ENCODE peak calls at places on chromosomes 5 and 9, in ten cellular contexts. One of them, this sample, is unnamed.

GRCh38 chr9:126861707-126862460 is 1.4 kb downstream of the ZBTB34 start:
- DNase-seq in activated CD8-positive, alpha-beta memory T cell treated with anti-CD3 and anti-CD28 coated beads for 24 hours: no peak
- DNase-seq in NCI-H460: no peak
- DNase-seq in dorsolateral prefrontal cortex: no peak
- DNase-seq in RWPE1: no peak
- DNase-seq in heart left ventricle: no peak
- DNase-seq in activated CD4-positive, alpha-beta T cell treated with anti-CD3 and anti-CD28 coated beads, Interleukin-2, amount 50 U/mL, for 24 hours: no peak
- DNase-seq in cardiac muscle cell: no peak
- DNase-seq in stromal cell of bone marrow: no peak
- DNase-seq in uterus: no peak
- DNase-seq in this sample: no peak

GRCh38 chr5:113510836-113511451 is 2.5 kb upstream of the YTHDC2 start:
- DNase-seq in activated CD8-positive, alpha-beta memory T cell treated with anti-CD3 and anti-CD28 coated beads for 24 hours: no peak
- DNase-seq in NCI-H460: peak
- DNase-seq in dorsolateral prefrontal cortex: no peak
- DNase-seq in RWPE1: peak
- DNase-seq in heart left ventricle: no peak
- DNase-seq in activated CD4-positive, alpha-beta T cell treated with anti-CD3 and anti-CD28 coated beads, Interleukin-2, amount 50 U/mL, for 24 hours: no peak
- DNase-seq in cardiac muscle cell: peak
- DNase-seq in stromal cell of bone marrow: no peak
- DNase-seq in uterus: no peak
- DNase-seq in this sample: no peak

GRCh38 chr5:74631088-74631960 is 9.2 kb downstream of the ENC1 start:
- DNase-seq in activated CD8-positive, alpha-beta memory T cell treated with anti-CD3 and anti-CD28 coated beads for 24 hours: no peak
- DNase-seq in NCI-H460: peak
- DNase-seq in dorsolateral prefrontal cortex: no peak
- DNase-seq in RWPE1: peak
- DNase-seq in heart left ventricle: no peak
- DNase-seq in activated CD4-positive, alpha-beta T cell treated with anti-CD3 and anti-CD28 coated beads, Interleukin-2, amount 50 U/mL, for 24 hours: no peak
- DNase-seq in cardiac muscle cell: peak
- DNase-seq in stromal cell of bone marrow: no peak
- DNase-seq in uterus: no peak
- DNase-seq in this sample: no peak

GRCh38 chr9:112764344-112764743 is 13.8 kb downstream of the SNX30 start:
- DNase-seq in activated CD8-positive, alpha-beta memory T cell treated with anti-CD3 and anti-CD28 coated beads for 24 hours: no peak
- DNase-seq in NCI-H460: no peak
- DNase-seq in dorsolateral prefrontal cortex: no peak
- DNase-seq in RWPE1: no peak
- DNase-seq in heart left ventricle: no peak
- DNase-seq in activated CD4-positive, alpha-beta T cell treated with anti-CD3 and anti-CD28 coated beads, Interleukin-2, amount 50 U/mL, for 24 hours: no peak
- DNase-seq in cardiac muscle cell: no peak
- DNase-seq in stromal cell of bone marrow: peak
- DNase-seq in uterus: no peak
- DNase-seq in this sample: no peak

GRCh38 chr5:125630260-125630659 is 792.9 kb upstream of the GRAMD2B start:
- DNase-seq in activated CD8-positive, alpha-beta memory T cell treated with anti-CD3 and anti-CD28 coated beads for 24 hours: no peak
- DNase-seq in NCI-H460: no peak
- DNase-seq in dorsolateral prefrontal cortex: no peak
- DNase-seq in RWPE1: no peak
- DNase-seq in heart left ventricle: no peak
- DNase-seq in activated CD4-positive, alpha-beta T cell treated with anti-CD3 and anti-CD28 coated beads, Interleukin-2, amount 50 U/mL, for 24 hours: no peak
- DNase-seq in cardiac muscle cell: no peak
- DNase-seq in stromal cell of bone marrow: no peak
- DNase-seq in uterus: no peak
- DNase-seq in this sample: no peak

GRCh38 chr9:133003671-133004090 is 25.2 kb downstream of the GFI1B start:
- DNase-seq in activated CD8-positive, alpha-beta memory T cell treated with anti-CD3 and anti-CD28 coated beads for 24 hours: no peak
- DNase-seq in NCI-H460: no peak
- DNase-seq in dorsolateral prefrontal cortex: no peak
- DNase-seq in RWPE1: no peak
- DNase-seq in heart left ventricle: no peak
- DNase-seq in activated CD4-positive, alpha-beta T cell treated with anti-CD3 and anti-CD28 coated beads, Interleukin-2, amount 50 U/mL, for 24 hours: no peak
- DNase-seq in cardiac muscle cell: no peak
- DNase-seq in stromal cell of bone marrow: no peak
- DNase-seq in uterus: no peak
- DNase-seq in this sample: no peak

GRCh38 chr5:132011561-132012384 is at the start of gene ACSL6:
- DNase-seq in activated CD8-positive, alpha-beta memory T cell treated with anti-CD3 and anti-CD28 coated beads for 24 hours: peak
- DNase-seq in NCI-H460: no peak
- DNase-seq in dorsolateral prefrontal cortex: peak
- DNase-seq in RWPE1: peak
- DNase-seq in heart left ventricle: no peak
- DNase-seq in activated CD4-positive, alpha-beta T cell treated with anti-CD3 and anti-CD28 coated beads, Interleukin-2, amount 50 U/mL, for 24 hours: no peak
- DNase-seq in cardiac muscle cell: peak
- DNase-seq in stromal cell of bone marrow: no peak
- DNase-seq in uterus: no peak
- DNase-seq in this sample: no peak

GRCh38 chr9:119418721-119419120 is 49.5 kb upstream of the BRINP1 start:
- DNase-seq in activated CD8-positive, alpha-beta memory T cell treated with anti-CD3 and anti-CD28 coated beads for 24 hours: no peak
- DNase-seq in NCI-H460: no peak
- DNase-seq in dorsolateral prefrontal cortex: no peak
- DNase-seq in RWPE1: no peak
- DNase-seq in heart left ventricle: no peak
- DNase-seq in activated CD4-positive, alpha-beta T cell treated with anti-CD3 and anti-CD28 coated beads, Interleukin-2, amount 50 U/mL, for 24 hours: no peak
- DNase-seq in cardiac muscle cell: no peak
- DNase-seq in stromal cell of bone marrow: no peak
- DNase-seq in uterus: no peak
- DNase-seq in this sample: no peak

GRCh38 chr5:88675758-88676636 is 207.0 kb downstream of the MEF2C start:
- DNase-seq in activated CD8-positive, alpha-beta memory T cell treated with anti-CD3 and anti-CD28 coated beads for 24 hours: no peak
- DNase-seq in NCI-H460: peak
- DNase-seq in dorsolateral prefrontal cortex: peak
- DNase-seq in RWPE1: no peak
- DNase-seq in heart left ventricle: no peak
- DNase-seq in activated CD4-positive, alpha-beta T cell treated with anti-CD3 and anti-CD28 coated beads, Interleukin-2, amount 50 U/mL, for 24 hours: no peak
- DNase-seq in cardiac muscle cell: peak
- DNase-seq in stromal cell of bone marrow: no peak
- DNase-seq in uterus: no peak
- DNase-seq in this sample: no peak

GRCh38 chr5:36769129-36769528 is 107.4 kb upstream of the NIPBL start:
- DNase-seq in activated CD8-positive, alpha-beta memory T cell treated with anti-CD3 and anti-CD28 coated beads for 24 hours: no peak
- DNase-seq in NCI-H460: no peak
- DNase-seq in dorsolateral prefrontal cortex: no peak
- DNase-seq in RWPE1: no peak
- DNase-seq in heart left ventricle: no peak
- DNase-seq in activated CD4-positive, alpha-beta T cell treated with anti-CD3 and anti-CD28 coated beads, Interleukin-2, amount 50 U/mL, for 24 hours: no peak
- DNase-seq in cardiac muscle cell: no peak
- DNase-seq in stromal cell of bone marrow: no peak
- DNase-seq in uterus: no peak
- DNase-seq in this sample: no peak

GRCh38 chr5:128536229-128536860 is 1.7 kb downstream of the FBN2 start:
- DNase-seq in activated CD8-positive, alpha-beta memory T cell treated with anti-CD3 and anti-CD28 coated beads for 24 hours: no peak
- DNase-seq in NCI-H460: no peak
- DNase-seq in dorsolateral prefrontal cortex: no peak
- DNase-seq in RWPE1: no peak
- DNase-seq in heart left ventricle: no peak
- DNase-seq in activated CD4-positive, alpha-beta T cell treated with anti-CD3 and anti-CD28 coated beads, Interleukin-2, amount 50 U/mL, for 24 hours: no peak
- DNase-seq in cardiac muscle cell: no peak
- DNase-seq in stromal cell of bone marrow: no peak
- DNase-seq in uterus: no peak
- DNase-seq in this sample: no peak

GRCh38 chr5:56409331-56410190 is 176.4 kb upstream of the ANKRD55 start:
- DNase-seq in activated CD8-positive, alpha-beta memory T cell treated with anti-CD3 and anti-CD28 coated beads for 24 hours: no peak
- DNase-seq in NCI-H460: no peak
- DNase-seq in dorsolateral prefrontal cortex: no peak
- DNase-seq in RWPE1: peak
- DNase-seq in heart left ventricle: peak
- DNase-seq in activated CD4-positive, alpha-beta T cell treated with anti-CD3 and anti-CD28 coated beads, Interleukin-2, amount 50 U/mL, for 24 hours: no peak
- DNase-seq in cardiac muscle cell: no peak
- DNase-seq in stromal cell of bone marrow: peak
- DNase-seq in uterus: no peak
- DNase-seq in this sample: no peak

GRCh38 chr5:25641140-25641539 is 996.4 kb upstream of the CDH10 start:
- DNase-seq in activated CD8-positive, alpha-beta memory T cell treated with anti-CD3 and anti-CD28 coated beads for 24 hours: no peak
- DNase-seq in NCI-H460: no peak
- DNase-seq in dorsolateral prefrontal cortex: no peak
- DNase-seq in RWPE1: no peak
- DNase-seq in heart left ventricle: no peak
- DNase-seq in activated CD4-positive, alpha-beta T cell treated with anti-CD3 and anti-CD28 coated beads, Interleukin-2, amount 50 U/mL, for 24 hours: no peak
- DNase-seq in cardiac muscle cell: no peak
- DNase-seq in stromal cell of bone marrow: no peak
- DNase-seq in uterus: no peak
- DNase-seq in this sample: no peak

GRCh38 chr9:98707158-98708102 is 1.3 kb downstream of the GABBR2 start:
- DNase-seq in activated CD8-positive, alpha-beta memory T cell treated with anti-CD3 and anti-CD28 coated beads for 24 hours: no peak
- DNase-seq in NCI-H460: peak
- DNase-seq in dorsolateral prefrontal cortex: peak
- DNase-seq in RWPE1: peak
- DNase-seq in heart left ventricle: peak
- DNase-seq in activated CD4-positive, alpha-beta T cell treated with anti-CD3 and anti-CD28 coated beads, Interleukin-2, amount 50 U/mL, for 24 hours: no peak
- DNase-seq in cardiac muscle cell: peak
- DNase-seq in stromal cell of bone marrow: peak
- DNase-seq in uterus: no peak
- DNase-seq in this sample: no peak

GRCh38 chr9:131747352-131747751 is 7.5 kb upstream of the RAPGEF1 start:
- DNase-seq in activated CD8-positive, alpha-beta memory T cell treated with anti-CD3 and anti-CD28 coated beads for 24 hours: no peak
- DNase-seq in NCI-H460: peak
- DNase-seq in dorsolateral prefrontal cortex: no peak
- DNase-seq in RWPE1: no peak
- DNase-seq in heart left ventricle: no peak
- DNase-seq in activated CD4-positive, alpha-beta T cell treated with anti-CD3 and anti-CD28 coated beads, Interleukin-2, amount 50 U/mL, for 24 hours: no peak
- DNase-seq in cardiac muscle cell: peak
- DNase-seq in stromal cell of bone marrow: no peak
- DNase-seq in uterus: no peak
- DNase-seq in this sample: no peak

GRCh38 chr9:135165756-135166519 is 78.5 kb downstream of the OLFM1 start:
- DNase-seq in activated CD8-positive, alpha-beta memory T cell treated with anti-CD3 and anti-CD28 coated beads for 24 hours: no peak
- DNase-seq in NCI-H460: no peak
- DNase-seq in dorsolateral prefrontal cortex: no peak
- DNase-seq in RWPE1: no peak
- DNase-seq in heart left ventricle: no peak
- DNase-seq in activated CD4-positive, alpha-beta T cell treated with anti-CD3 and anti-CD28 coated beads, Interleukin-2, amount 50 U/mL, for 24 hours: no peak
- DNase-seq in cardiac muscle cell: no peak
- DNase-seq in stromal cell of bone marrow: no peak
- DNase-seq in uterus: no peak
- DNase-seq in this sample: no peak

GRCh38 chr9:88537743-88538055 is 2.7 kb downstream of the NXNL2 start:
- DNase-seq in activated CD8-positive, alpha-beta memory T cell treated with anti-CD3 and anti-CD28 coated beads for 24 hours: no peak
- DNase-seq in NCI-H460: no peak
- DNase-seq in dorsolateral prefrontal cortex: peak
- DNase-seq in RWPE1: no peak
- DNase-seq in heart left ventricle: peak
- DNase-seq in activated CD4-positive, alpha-beta T cell treated with anti-CD3 and anti-CD28 coated beads, Interleukin-2, amount 50 U/mL, for 24 hours: no peak
- DNase-seq in cardiac muscle cell: no peak
- DNase-seq in stromal cell of bone marrow: peak
- DNase-seq in uterus: peak
- DNase-seq in this sample: no peak

GRCh38 chr9:89470239-89470638 is 27.7 kb downstream of the SEMA4D start:
- DNase-seq in activated CD8-positive, alpha-beta memory T cell treated with anti-CD3 and anti-CD28 coated beads for 24 hours: peak
- DNase-seq in NCI-H460: no peak
- DNase-seq in dorsolateral prefrontal cortex: no peak
- DNase-seq in RWPE1: no peak
- DNase-seq in heart left ventricle: no peak
- DNase-seq in activated CD4-positive, alpha-beta T cell treated with anti-CD3 and anti-CD28 coated beads, Interleukin-2, amount 50 U/mL, for 24 hours: no peak
- DNase-seq in cardiac muscle cell: no peak
- DNase-seq in stromal cell of bone marrow: no peak
- DNase-seq in uterus: no peak
- DNase-seq in this sample: no peak

GRCh38 chr9:126637002-126637849 is 23.5 kb downstream of the LMX1B start:
- DNase-seq in activated CD8-positive, alpha-beta memory T cell treated with anti-CD3 and anti-CD28 coated beads for 24 hours: no peak
- DNase-seq in NCI-H460: no peak
- DNase-seq in dorsolateral prefrontal cortex: no peak
- DNase-seq in RWPE1: no peak
- DNase-seq in heart left ventricle: no peak
- DNase-seq in activated CD4-positive, alpha-beta T cell treated with anti-CD3 and anti-CD28 coated beads, Interleukin-2, amount 50 U/mL, for 24 hours: no peak
- DNase-seq in cardiac muscle cell: no peak
- DNase-seq in stromal cell of bone marrow: no peak
- DNase-seq in uterus: no peak
- DNase-seq in this sample: no peak

GRCh38 chr5:53095931-53096525 is 13.5 kb downstream of the MOCS2 start:
- DNase-seq in activated CD8-positive, alpha-beta memory T cell treated with anti-CD3 and anti-CD28 coated beads for 24 hours: peak
- DNase-seq in NCI-H460: peak
- DNase-seq in dorsolateral prefrontal cortex: no peak
- DNase-seq in RWPE1: peak
- DNase-seq in heart left ventricle: peak
- DNase-seq in activated CD4-positive, alpha-beta T cell treated with anti-CD3 and anti-CD28 coated beads, Interleukin-2, amount 50 U/mL, for 24 hours: peak
- DNase-seq in cardiac muscle cell: peak
- DNase-seq in stromal cell of bone marrow: peak
- DNase-seq in uterus: peak
- DNase-seq in this sample: peak

This sample was measured in activated naive CD8-positive, alpha-beta T cell treated with anti-CD3 and anti-CD28 coated beads, Interleukin-2, amount 50 U/mL, for 16 hours.